ENCODE peak calls at places on chromosomes 5 and 9, in nine cellular contexts. O is endodermal cell; X is psoas muscle; W is IMR-90; J is pancreas; U is CD4-positive, alpha-beta T cell; Y is neural progenitor cell; M is fibroblast of lung; R is endothelial cell of umbilical vein. G is an unnamed sample. For H3K27me3, the result is how much of the 10 kb centered on the place peaks cover.

GRCh38 chr5:7824995-7825394 is 25.9 kb downstream of the CFAP90 start:
- DNase-seq in O (no peak), X (no peak), W (no peak), J (no peak), U (no peak), Y (no peak), M (no peak), R (no peak), G (no peak)

GRCh38 chr5:36367524-36367923 is 65.8 kb upstream of the RANBP3L start:
- DNase-seq in O (no peak), X (no peak), W (peak), J (no peak), U (no peak), Y (no peak), M (peak), R (no peak), G (no peak)

GRCh38 chr5:168086104-168086610 is 205.3 kb upstream of the WWC1 start:
- DNase-seq in O (peak), X (no peak), W (no peak), J (no peak), U (no peak), Y (no peak), M (peak), R (no peak), G (no peak)

GRCh38 chr9:84597131-84597530 is 72.4 kb upstream of the NTRK2 start:
- DNase-seq in O (no peak), X (no peak), W (no peak), J (no peak), U (no peak), Y (no peak), M (no peak), R (no peak), G (no peak)

GRCh38 chr5:149645236-149645635 is 63.9 kb downstream of the ARHGEF37 start:
- DNase-seq in O (peak), X (no peak), W (no peak), J (no peak), U (no peak), Y (no peak), M (no peak), R (no peak), G (no peak)

GRCh38 chr5:65721050-65721774 is 697 bp downstream of the SGTB start:
- DNase-seq in O (peak), X (peak), W (peak), J (peak), U (no peak), Y (peak), M (peak), R (peak), G (peak)

GRCh38 chr5:161286066-161286655 is 260.4 kb downstream of the GABRB2 start:
- DNase-seq in O (no peak), X (no peak), W (no peak), J (no peak), U (no peak), Y (no peak), M (no peak), R (no peak), G (no peak)

GRCh38 chr5:1176473-1177391 is 24.7 kb upstream of the SLC6A19 start:
- DNase-seq in O (peak), X (peak), W (no peak), J (peak), U (no peak), Y (peak), M (no peak), R (no peak), G (peak)

GRCh38 chr5:66807743-66808142 is 211.6 kb downstream of the MAST4 start:
- DNase-seq in O (no peak), X (no peak), W (peak), J (no peak), U (no peak), Y (peak), M (peak), R (peak), G (no peak)

GRCh38 chr5:172502969-172503368 is 48.6 kb upstream of the SH3PXD2B start:
- DNase-seq in O (peak), X (no peak), W (no peak), J (peak), U (no peak), Y (peak), M (peak), R (no peak), G (peak)

GRCh38 chr9:135889564-135890189 is 17.7 kb downstream of the CAMSAP1 start:
- DNase-seq in O (peak), X (no peak), W (no peak), J (no peak), U (no peak), Y (peak), M (no peak), R (no peak), G (no peak)

GRCh38 chr5:9774472-9775079 is 144.4 kb upstream of the TAS2R1 start:
- DNase-seq in O (peak), X (no peak), W (peak), J (no peak), U (no peak), Y (peak), M (peak), R (no peak), G (no peak)

GRCh38 chr9:74643303-74643933 is 146.3 kb downstream of the RORB start:
- DNase-seq in O (no peak), X (no peak), W (no peak), J (no peak), U (no peak), Y (no peak), M (no peak), R (no peak), G (no peak)

GRCh38 chr5:6510973-6511372 is 62.3 kb downstream of the UBE2QL1 start:
- DNase-seq in O (no peak), X (no peak), W (no peak), J (no peak), U (no peak), Y (no peak), M (no peak), R (no peak), G (no peak)

DNA sequence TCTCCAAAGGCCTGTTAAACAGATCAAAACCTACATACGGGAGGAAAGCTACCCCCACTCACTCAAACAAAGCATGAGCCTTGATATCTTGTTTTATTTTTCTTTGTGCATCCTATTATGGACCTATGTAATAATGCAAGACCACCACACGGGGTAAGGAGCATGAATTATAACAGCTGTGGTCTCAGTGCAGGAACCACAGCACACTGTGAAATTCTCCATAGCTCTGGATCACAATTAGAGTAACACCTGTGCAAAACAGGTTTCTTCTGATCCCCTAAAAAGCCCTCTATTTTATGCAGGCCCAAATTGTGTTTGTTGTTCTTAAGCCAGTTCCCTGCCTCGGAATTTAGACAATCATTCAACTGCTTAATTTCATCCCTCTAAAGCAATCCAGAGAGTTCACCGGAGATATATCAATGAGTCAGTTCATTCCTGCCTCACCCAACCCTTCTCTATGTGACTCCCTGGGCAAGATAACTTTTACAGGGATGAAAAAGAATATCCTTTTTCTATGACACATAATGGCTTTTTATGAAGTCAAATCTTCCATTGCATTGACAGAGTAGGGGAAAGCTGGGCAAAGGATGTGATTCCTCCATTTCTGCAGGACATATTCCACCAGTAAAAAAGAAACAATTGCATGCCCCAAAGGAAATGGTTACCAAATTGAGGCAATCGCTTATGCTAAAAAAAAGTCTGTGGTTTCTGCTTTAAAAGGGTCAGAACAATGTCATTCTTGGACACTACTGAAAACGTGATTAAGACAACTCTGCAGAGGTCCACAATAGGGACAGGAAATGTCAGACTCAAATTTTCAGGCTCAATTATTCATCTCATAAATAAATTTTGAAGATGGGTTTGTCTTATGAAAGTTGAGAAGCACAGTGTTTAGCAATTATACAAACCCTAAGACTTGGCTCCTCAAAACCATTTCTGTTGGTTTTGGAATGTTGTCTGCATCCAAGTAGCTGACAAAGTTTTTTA is 41.6 kb upstream of the FST start:
- DNase-seq in O (no peak), X (no peak), W (peak), J (no peak), U (no peak), Y (no peak), M (peak), R (no peak), G (no peak)
- TF ChIP-seq CTCF in O (peak), X (no peak), W (peak), J (no peak), U (no peak), Y (no peak), M (no peak), R (no peak), G (no peak)

DNA sequence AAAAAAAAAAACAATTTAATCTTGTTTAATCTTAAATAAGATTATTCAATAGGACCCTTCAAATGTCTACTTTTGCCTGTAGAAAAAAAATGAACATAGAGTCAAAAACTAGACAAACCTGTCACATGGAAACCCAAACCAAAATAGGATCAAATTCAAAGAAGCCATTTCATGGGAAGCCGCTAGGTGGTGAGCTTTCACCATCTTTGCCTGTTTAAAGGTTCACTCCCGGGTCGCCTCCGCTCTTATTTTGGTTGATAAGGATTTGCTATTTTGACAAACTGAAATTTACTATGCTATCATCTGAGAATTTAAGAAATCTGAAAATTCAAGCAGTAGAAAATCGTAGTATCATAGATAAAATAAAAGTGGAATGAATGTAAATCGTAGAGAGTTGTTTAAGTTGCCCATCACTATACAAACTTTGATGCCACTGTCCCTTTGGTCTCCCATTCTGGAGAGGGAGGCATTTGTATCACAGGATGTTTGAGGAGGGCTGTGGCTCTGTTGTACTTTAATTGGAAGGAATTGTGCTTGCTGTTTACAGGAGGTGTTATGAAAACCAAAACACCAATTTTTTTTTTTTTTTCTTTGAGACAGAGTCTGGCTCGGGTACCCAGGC is 43.5 kb upstream of the DNAH5 start:
- DNase-seq in O (peak), X (no peak), W (peak), J (peak), U (no peak), Y (peak), M (peak), R (peak), G (no peak)
- H3K27ac ChIP-seq in O (no peak), X (no peak), W (peak), J (no peak), U (no peak), Y (no peak), M (no peak), R (no peak), G (no peak)

DNA sequence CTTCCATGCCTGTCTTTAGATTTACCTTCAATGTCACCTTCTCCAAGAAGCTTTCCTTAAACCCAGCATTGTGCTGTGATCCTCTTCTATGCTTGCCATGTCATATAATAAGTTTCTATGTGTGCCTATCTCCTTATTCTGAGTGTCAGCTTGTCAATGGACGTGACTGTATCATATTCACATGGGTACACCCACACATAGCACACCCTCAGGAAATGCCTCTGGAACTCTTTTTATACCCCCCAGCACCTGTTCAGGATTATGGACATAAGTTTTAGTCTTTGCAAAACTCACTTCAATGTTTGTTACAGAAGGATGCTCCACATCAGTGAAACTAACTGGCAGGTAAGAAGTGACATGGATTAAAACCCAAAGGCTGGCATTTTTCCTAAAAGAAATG is 7.4 kb downstream of the GAS1 start:
- DNase-seq in O (no peak), X (no peak), W (no peak), J (no peak), U (no peak), Y (no peak), M (no peak), R (no peak), G (no peak)
- H3K27me3 ChIP-seq in O (under half), X (under half), W (under half), J (under half), U (half or more), Y (under half), M (under half), R (under half), G (under half)

DNA sequence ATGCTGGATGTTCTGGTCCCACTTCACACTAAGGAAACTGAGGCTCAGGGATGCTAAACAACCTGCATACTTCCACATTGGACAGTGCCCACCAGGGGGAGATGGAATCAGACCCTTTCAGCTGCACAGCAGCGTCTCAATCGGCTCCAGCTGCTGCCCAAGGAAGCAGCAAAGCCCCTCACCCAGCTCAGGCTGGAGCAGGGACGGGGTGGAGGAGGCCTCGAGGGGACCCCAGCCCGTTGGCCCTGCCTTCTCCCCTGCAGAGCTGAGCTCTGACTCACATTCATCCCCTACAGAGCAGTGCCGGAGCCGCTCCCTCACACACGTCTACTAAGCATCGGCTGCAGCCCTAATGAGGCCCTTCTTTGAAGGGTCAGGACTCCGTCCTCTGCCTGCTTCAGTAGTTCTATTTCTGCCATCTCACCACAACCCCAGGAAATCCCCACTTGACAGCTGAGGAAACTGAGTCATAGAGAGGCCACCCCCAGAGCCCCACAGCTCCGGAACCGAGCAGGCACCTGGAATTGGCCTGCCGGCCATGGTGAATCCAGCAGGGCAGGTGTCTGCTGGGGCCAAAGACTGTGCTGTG is 21.5 kb upstream of the SUSD3 start:
- DNase-seq in O (no peak), X (no peak), W (no peak), J (no peak), U (no peak), Y (peak), M (no peak), R (no peak), G (no peak)
- TF ChIP-seq CTCF in O (peak), X (no peak), W (no peak), J (no peak), U (peak), Y (peak), M (no peak), R (no peak), G (no peak)

GRCh38 chr5:73770172-73770571 is 144.2 kb downstream of the ARHGEF28 start:
- DNase-seq in O (no peak), X (no peak), W (no peak), J (no peak), U (no peak), Y (no peak), M (no peak), R (no peak), G (no peak)

GRCh38 chr5:73770601-73771025 is 144.6 kb downstream of the ARHGEF28 start:
- DNase-seq in O (no peak), X (no peak), W (peak), J (no peak), U (no peak), Y (no peak), M (no peak), R (peak), G (no peak)

GRCh38 chr5:73777192-73777591 is 151.2 kb downstream of the ARHGEF28 start:
- DNase-seq in O (no peak), X (no peak), W (peak), J (no peak), U (no peak), Y (no peak), M (no peak), R (no peak), G (no peak)

GRCh38 chr5:73776405-73776804 is 150.4 kb downstream of the ARHGEF28 start:
- DNase-seq in O (no peak), X (no peak), W (no peak), J (no peak), U (no peak), Y (no peak), M (no peak), R (no peak), G (no peak)

GRCh38 chr5:73774924-73775323 is 148.9 kb downstream of the ARHGEF28 start:
- DNase-seq in O (no peak), X (no peak), W (no peak), J (no peak), U (no peak), Y (no peak), M (no peak), R (peak), G (no peak)
- H3K27ac ChIP-seq in O (no peak), X (no peak), W (no peak), J (no peak), U (no peak), Y (no peak), M (no peak), R (no peak), G (no peak)

DNA sequence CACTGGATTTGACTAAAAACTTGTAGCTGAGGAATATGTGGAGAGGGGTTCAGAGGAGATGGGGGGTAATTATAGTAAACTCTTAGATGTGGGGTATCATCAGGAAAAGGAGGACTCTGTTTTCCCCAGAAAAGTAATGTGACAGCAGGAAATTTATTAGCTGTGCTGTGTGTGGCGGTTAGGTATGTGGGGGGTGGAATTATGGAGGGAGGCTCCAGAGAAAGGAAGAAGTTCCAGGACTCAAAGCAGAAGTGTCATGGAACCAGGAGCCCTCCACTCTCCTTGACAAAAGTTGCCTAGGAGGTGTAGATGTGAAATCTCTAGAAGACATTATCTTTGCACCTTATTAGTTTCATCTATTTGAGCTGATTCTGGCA is 18.0 kb downstream of the NR2F1 start:
- DNase-seq in O (no peak), X (no peak), W (no peak), J (no peak), U (no peak), Y (peak), M (no peak), R (no peak), G (no peak)
- H3K27me3 ChIP-seq in O (half or more), X (under half), W (under half), J (under half), U (half or more), Y (half or more), M (under half), R (half or more), G (half or more)

GRCh38 chr5:13660072-13660471 is 284.4 kb downstream of the DNAH5 start:
- DNase-seq in O (no peak), X (no peak), W (peak), J (no peak), U (no peak), Y (peak), M (peak), R (peak), G (no peak)
- TF ChIP-seq CTCF in O (peak), X (no peak), W (peak), J (no peak), U (no peak), Y (peak), M (no peak), R (no peak), G (no peak)

GRCh38 chr5:24789631-24790354 is 145.0 kb upstream of the CDH10 start:
- DNase-seq in O (no peak), X (no peak), W (no peak), J (no peak), U (no peak), Y (no peak), M (peak), R (no peak), G (no peak)
- H3K27ac ChIP-seq in O (no peak), X (no peak), W (no peak), J (no peak), U (no peak), Y (no peak), M (no peak), R (no peak), G (no peak)

DNA sequence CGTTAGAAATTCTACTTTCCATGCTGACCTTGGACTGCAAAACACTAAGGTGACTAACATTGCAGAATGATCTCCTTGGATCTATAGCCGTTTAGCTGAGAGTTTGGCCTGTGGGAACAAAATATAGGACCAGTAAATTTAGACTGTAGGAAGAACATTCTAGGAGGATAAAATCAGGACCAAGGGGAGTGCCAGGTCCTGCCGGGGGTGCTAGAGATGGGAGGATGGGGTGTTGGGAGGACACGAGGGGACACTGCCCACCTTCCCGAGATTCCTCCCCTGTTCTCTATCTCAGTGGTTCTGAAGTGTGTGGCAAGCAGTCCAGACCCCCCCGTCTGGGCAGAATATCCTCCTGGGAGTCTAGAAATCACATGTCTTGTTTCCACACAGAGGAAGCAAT is 445.2 kb downstream of the ZSWIM6 start:
- DNase-seq in O (no peak), X (no peak), W (no peak), J (no peak), U (no peak), Y (no peak), M (no peak), R (no peak), G (no peak)
- H3K27me3 ChIP-seq in O (under half), X (under half), W (under half), J (under half), U (under half), Y (under half), M (under half), R (under half), G (under half)

G was measured in left lung.